ENCODE peak calls at places on chromosome 9, in seven cellular contexts. One of them, this sample, is unnamed.

GRCh38 chr9:89750117-89750551 is 145.3 kb downstream of the GADD45G start:
- DNase-seq in coronary artery: no peak
- DNase-seq in GM06990: no peak
- DNase-seq in lower leg skin: no peak
- DNase-seq in brain microvascular endothelial cell: no peak
- DNase-seq in AG04449: no peak
- DNase-seq in fibroblast of lung: peak; percentile 66
- DNase-seq in this sample: no peak

GRCh38 chr9:115291841-115292240 is 173.9 kb upstream of the TNC start:
- DNase-seq in coronary artery: no peak
- DNase-seq in GM06990: no peak
- DNase-seq in lower leg skin: peak; percentile 32
- DNase-seq in brain microvascular endothelial cell: no peak
- DNase-seq in AG04449: no peak
- DNase-seq in fibroblast of lung: peak; percentile 5
- DNase-seq in this sample: peak; percentile 41

GRCh38 chr9:133210202-133210532 is 1.1 kb upstream of the OBP2B start:
- DNase-seq in coronary artery: no peak
- DNase-seq in GM06990: no peak
- DNase-seq in lower leg skin: no peak
- DNase-seq in brain microvascular endothelial cell: no peak
- DNase-seq in AG04449: no peak
- DNase-seq in fibroblast of lung: no peak
- DNase-seq in this sample: no peak

GRCh38 chr9:69265891-69266290 is 59.1 kb upstream of the ENTREP1 start:
- DNase-seq in coronary artery: no peak
- DNase-seq in GM06990: no peak
- DNase-seq in lower leg skin: no peak
- DNase-seq in brain microvascular endothelial cell: peak; percentile 48
- DNase-seq in AG04449: peak; percentile 5
- DNase-seq in fibroblast of lung: peak; percentile 9
- DNase-seq in this sample: no peak

GRCh38 chr9:135321580-135321979 is 158.0 kb upstream of the PPP1R26 start:
- DNase-seq in coronary artery: peak; percentile 26
- DNase-seq in GM06990: no peak
- DNase-seq in lower leg skin: no peak
- DNase-seq in brain microvascular endothelial cell: no peak
- DNase-seq in AG04449: no peak
- DNase-seq in fibroblast of lung: no peak
- DNase-seq in this sample: no peak

GRCh38 chr9:133379153-133380086 is 3.3 kb downstream of the STKLD1 start:
- DNase-seq in coronary artery: no peak
- DNase-seq in GM06990: no peak
- DNase-seq in lower leg skin: no peak
- DNase-seq in brain microvascular endothelial cell: no peak
- DNase-seq in AG04449: no peak
- DNase-seq in fibroblast of lung: no peak
- DNase-seq in this sample: no peak

GRCh38 chr9:84229186-84229585 is 111.4 kb downstream of the SLC28A3 start:
- DNase-seq in coronary artery: no peak
- DNase-seq in GM06990: no peak
- DNase-seq in lower leg skin: no peak
- DNase-seq in brain microvascular endothelial cell: no peak
- DNase-seq in AG04449: no peak
- DNase-seq in fibroblast of lung: no peak
- DNase-seq in this sample: no peak

GRCh38 chr9:69919461-69920061 is 98.9 kb downstream of the CFAP95 start:
- DNase-seq in coronary artery: no peak
- DNase-seq in GM06990: no peak
- DNase-seq in lower leg skin: no peak
- DNase-seq in brain microvascular endothelial cell: peak; percentile 38
- DNase-seq in AG04449: no peak
- DNase-seq in fibroblast of lung: peak; percentile 79
- DNase-seq in this sample: no peak

GRCh38 chr9:87122947-87123685 is 175.8 kb upstream of the GAS1 start:
- DNase-seq in coronary artery: no peak
- DNase-seq in GM06990: no peak
- DNase-seq in lower leg skin: peak; percentile 28
- DNase-seq in brain microvascular endothelial cell: peak; percentile 80
- DNase-seq in AG04449: peak; percentile 65
- DNase-seq in fibroblast of lung: peak; percentile 55
- DNase-seq in this sample: no peak

GRCh38 chr9:98081477-98082219 is 25.1 kb downstream of the NANS start:
- DNase-seq in coronary artery: no peak
- DNase-seq in GM06990: no peak
- DNase-seq in lower leg skin: no peak
- DNase-seq in brain microvascular endothelial cell: no peak
- DNase-seq in AG04449: peak; percentile 24
- DNase-seq in fibroblast of lung: no peak
- DNase-seq in this sample: no peak

GRCh38 chr9:110835404-110835803 is 166.8 kb downstream of the MUSK start:
- DNase-seq in coronary artery: no peak
- DNase-seq in GM06990: no peak
- DNase-seq in lower leg skin: no peak
- DNase-seq in brain microvascular endothelial cell: peak; percentile 40
- DNase-seq in AG04449: peak; percentile 67
- DNase-seq in fibroblast of lung: peak; percentile 68
- DNase-seq in this sample: peak; percentile 67

GRCh38 chr9:93680445-93681315 is 104.3 kb downstream of the PHF2 start:
- DNase-seq in coronary artery: peak; percentile 62
- DNase-seq in GM06990: no peak
- DNase-seq in lower leg skin: peak; percentile 6
- DNase-seq in brain microvascular endothelial cell: no peak
- DNase-seq in AG04449: no peak
- DNase-seq in fibroblast of lung: no peak
- DNase-seq in this sample: no peak

GRCh38 chr9:20685769-20686168 is 1.7 kb downstream of the FOCAD start:
- DNase-seq in coronary artery: no peak
- DNase-seq in GM06990: no peak
- DNase-seq in lower leg skin: no peak
- DNase-seq in brain microvascular endothelial cell: no peak
- DNase-seq in AG04449: no peak
- DNase-seq in fibroblast of lung: no peak
- DNase-seq in this sample: no peak
- H3K4me3 ChIP-seq in coronary artery: peak overlapping the region; percentile 99
- H3K4me3 ChIP-seq in GM06990: no peak overlapping the region
- H3K4me3 ChIP-seq in lower leg skin: no peak overlapping the region
- H3K4me3 ChIP-seq in brain microvascular endothelial cell: no peak overlapping the region
- H3K4me3 ChIP-seq in AG04449: no peak overlapping the region
- H3K4me3 ChIP-seq in fibroblast of lung: peak overlapping the region; percentile 80
- H3K4me3 ChIP-seq in this sample: no peak overlapping the region

GRCh38 chr9:5626727-5627634 is 1.9 kb upstream of the RIC1 start:
- DNase-seq in coronary artery: no peak
- DNase-seq in GM06990: peak; percentile 84
- DNase-seq in lower leg skin: peak; percentile 78
- DNase-seq in brain microvascular endothelial cell: peak; percentile 38
- DNase-seq in AG04449: peak; percentile 52
- DNase-seq in fibroblast of lung: peak; percentile 93
- DNase-seq in this sample: no peak
- H3K4me3 ChIP-seq in coronary artery: peak overlapping the region; percentile 79
- H3K4me3 ChIP-seq in GM06990: peak overlapping the region; percentile 95
- H3K4me3 ChIP-seq in lower leg skin: no peak overlapping the region
- H3K4me3 ChIP-seq in brain microvascular endothelial cell: no peak overlapping the region
- H3K4me3 ChIP-seq in AG04449: peak overlapping the region; percentile 29
- H3K4me3 ChIP-seq in fibroblast of lung: peak overlapping the region; percentile 3
- H3K4me3 ChIP-seq in this sample: no peak overlapping the region

DNA sequence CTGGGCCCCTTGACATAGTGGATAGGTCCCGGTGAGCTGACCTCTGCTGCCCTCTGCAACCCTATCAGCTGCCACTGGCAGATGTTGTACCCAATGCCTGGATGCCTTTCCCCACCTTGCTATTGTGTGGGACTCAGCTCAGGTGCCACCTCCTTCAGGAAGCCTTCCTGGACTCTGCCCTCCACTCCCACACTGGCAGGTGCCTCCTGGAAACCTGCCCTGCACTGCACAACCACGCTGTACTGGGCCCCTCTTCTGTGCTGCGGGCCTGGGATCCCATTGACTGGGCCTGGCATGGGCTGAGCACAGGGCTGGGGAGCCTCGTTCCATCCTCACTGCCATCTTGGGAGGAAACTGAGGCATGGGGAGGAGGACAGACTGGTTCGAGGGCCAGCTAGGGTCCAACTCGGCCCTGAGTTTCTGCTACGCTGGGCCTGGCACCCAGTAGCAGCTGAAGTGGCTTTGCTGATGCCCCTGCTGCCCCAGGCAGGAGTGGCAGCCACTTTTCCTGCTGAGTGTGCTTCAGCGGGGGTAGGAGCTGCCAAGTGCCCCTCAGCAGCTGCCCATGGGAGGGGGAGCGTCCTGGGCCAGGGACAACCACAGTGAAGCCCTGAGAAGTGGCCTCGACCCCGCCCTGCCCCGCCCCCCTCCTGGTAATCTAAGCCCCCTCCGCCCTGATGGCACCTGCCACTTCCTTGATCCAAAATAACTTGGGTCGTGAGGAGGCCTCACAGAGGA is 1.3 kb downstream of the AK1 start:
- DNase-seq in coronary artery: no peak
- DNase-seq in GM06990: no peak
- DNase-seq in lower leg skin: no peak
- DNase-seq in brain microvascular endothelial cell: no peak
- DNase-seq in AG04449: no peak
- DNase-seq in fibroblast of lung: no peak
- DNase-seq in this sample: no peak
- H3K4me3 ChIP-seq in coronary artery: peak overlapping the region; percentile 79
- H3K4me3 ChIP-seq in GM06990: no peak overlapping the region
- H3K4me3 ChIP-seq in lower leg skin: no peak overlapping the region
- H3K4me3 ChIP-seq in brain microvascular endothelial cell: no peak overlapping the region
- H3K4me3 ChIP-seq in AG04449: peak overlapping the region; percentile 18
- H3K4me3 ChIP-seq in fibroblast of lung: no peak overlapping the region
- H3K4me3 ChIP-seq in this sample: no peak overlapping the region

GRCh38 chr9:95007470-95007869 is 281.0 kb downstream of the AOPEP start:
- DNase-seq in coronary artery: no peak
- DNase-seq in GM06990: no peak
- DNase-seq in lower leg skin: no peak
- DNase-seq in brain microvascular endothelial cell: no peak
- DNase-seq in AG04449: no peak
- DNase-seq in fibroblast of lung: peak; percentile 25
- DNase-seq in this sample: no peak
- H3K4me3 ChIP-seq in coronary artery: peak overlapping the region; percentile 96
- H3K4me3 ChIP-seq in GM06990: no peak overlapping the region
- H3K4me3 ChIP-seq in lower leg skin: no peak overlapping the region
- H3K4me3 ChIP-seq in brain microvascular endothelial cell: peak overlapping the region; percentile 76
- H3K4me3 ChIP-seq in AG04449: peak overlapping the region; percentile 77
- H3K4me3 ChIP-seq in fibroblast of lung: peak overlapping the region; percentile 80
- H3K4me3 ChIP-seq in this sample: peak overlapping the region; percentile 78

GRCh38 chr9:20490246-20490834 is 132.0 kb downstream of the MLLT3 start:
- DNase-seq in coronary artery: no peak
- DNase-seq in GM06990: no peak
- DNase-seq in lower leg skin: no peak
- DNase-seq in brain microvascular endothelial cell: no peak
- DNase-seq in AG04449: no peak
- DNase-seq in fibroblast of lung: no peak
- DNase-seq in this sample: no peak
- H3K4me3 ChIP-seq in coronary artery: no peak overlapping the region
- H3K4me3 ChIP-seq in GM06990: no peak overlapping the region
- H3K4me3 ChIP-seq in lower leg skin: no peak overlapping the region
- H3K4me3 ChIP-seq in brain microvascular endothelial cell: no peak overlapping the region
- H3K4me3 ChIP-seq in AG04449: no peak overlapping the region
- H3K4me3 ChIP-seq in fibroblast of lung: no peak overlapping the region
- H3K4me3 ChIP-seq in this sample: no peak overlapping the region

DNA sequence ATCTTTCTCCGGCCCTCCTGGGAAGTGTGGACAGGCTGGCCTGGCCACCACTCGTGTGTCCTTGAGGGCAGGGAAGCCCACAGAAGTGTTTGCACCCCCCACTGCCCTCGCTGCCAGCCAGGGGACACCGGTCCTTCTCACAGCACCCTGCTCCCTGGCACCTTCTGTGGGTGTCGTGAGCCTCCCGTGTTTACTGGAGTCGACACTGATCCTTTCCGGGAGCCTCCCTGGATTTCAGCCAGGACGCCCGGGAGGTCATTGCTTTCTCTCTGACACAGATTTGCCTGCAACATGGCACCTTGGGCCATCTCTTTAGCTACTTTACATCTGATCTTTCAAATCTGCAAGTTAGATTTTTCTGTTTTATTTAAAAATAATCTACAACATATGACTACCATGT is 120.4 kb upstream of the CACNA1B start:
- DNase-seq in coronary artery: no peak
- DNase-seq in GM06990: no peak
- DNase-seq in lower leg skin: no peak
- DNase-seq in brain microvascular endothelial cell: no peak
- DNase-seq in AG04449: no peak
- DNase-seq in fibroblast of lung: peak; percentile 9
- DNase-seq in this sample: no peak
- H3K4me3 ChIP-seq in coronary artery: no peak overlapping the region
- H3K4me3 ChIP-seq in GM06990: no peak overlapping the region
- H3K4me3 ChIP-seq in lower leg skin: no peak overlapping the region
- H3K4me3 ChIP-seq in brain microvascular endothelial cell: no peak overlapping the region
- H3K4me3 ChIP-seq in AG04449: no peak overlapping the region
- H3K4me3 ChIP-seq in fibroblast of lung: no peak overlapping the region
- H3K4me3 ChIP-seq in this sample: no peak overlapping the region

GRCh38 chr9:123400926-123401503 is 45.0 kb downstream of the CRB2 start:
- DNase-seq in coronary artery: no peak
- DNase-seq in GM06990: no peak
- DNase-seq in lower leg skin: no peak
- DNase-seq in brain microvascular endothelial cell: no peak
- DNase-seq in AG04449: no peak
- DNase-seq in fibroblast of lung: peak; percentile 48
- DNase-seq in this sample: no peak
- H3K4me3 ChIP-seq in coronary artery: peak overlapping the region; percentile 56
- H3K4me3 ChIP-seq in GM06990: no peak overlapping the region
- H3K4me3 ChIP-seq in lower leg skin: no peak overlapping the region
- H3K4me3 ChIP-seq in brain microvascular endothelial cell: no peak overlapping the region
- H3K4me3 ChIP-seq in AG04449: no peak overlapping the region
- H3K4me3 ChIP-seq in fibroblast of lung: no peak overlapping the region
- H3K4me3 ChIP-seq in this sample: no peak overlapping the region

GRCh38 chr9:21989440-21990189 is 4.6 kb downstream of the CDKN2A start:
- DNase-seq in coronary artery: no peak
- DNase-seq in GM06990: no peak
- DNase-seq in lower leg skin: no peak
- DNase-seq in brain microvascular endothelial cell: no peak
- DNase-seq in AG04449: no peak
- DNase-seq in fibroblast of lung: no peak
- DNase-seq in this sample: no peak
- H3K4me3 ChIP-seq in coronary artery: no peak overlapping the region
- H3K4me3 ChIP-seq in GM06990: no peak overlapping the region
- H3K4me3 ChIP-seq in lower leg skin: no peak overlapping the region
- H3K4me3 ChIP-seq in brain microvascular endothelial cell: peak overlapping the region; percentile 18
- H3K4me3 ChIP-seq in AG04449: no peak overlapping the region
- H3K4me3 ChIP-seq in fibroblast of lung: peak overlapping the region; percentile 33
- H3K4me3 ChIP-seq in this sample: peak overlapping the region; percentile 8

GRCh38 chr9:22005700-22006605 is 3.2 kb downstream of the CDKN2B start:
- DNase-seq in coronary artery: no peak
- DNase-seq in GM06990: no peak
- DNase-seq in lower leg skin: no peak
- DNase-seq in brain microvascular endothelial cell: no peak
- DNase-seq in AG04449: no peak
- DNase-seq in fibroblast of lung: peak; percentile 38
- DNase-seq in this sample: no peak
- H3K4me3 ChIP-seq in coronary artery: no peak overlapping the region
- H3K4me3 ChIP-seq in GM06990: no peak overlapping the region
- H3K4me3 ChIP-seq in lower leg skin: no peak overlapping the region
- H3K4me3 ChIP-seq in brain microvascular endothelial cell: peak overlapping the region; percentile 94
- H3K4me3 ChIP-seq in AG04449: peak overlapping the region; percentile 54
- H3K4me3 ChIP-seq in fibroblast of lung: peak overlapping the region; percentile 21
- H3K4me3 ChIP-seq in this sample: peak overlapping the region; percentile 74